ENCODE peak calls at places on chromosomes 13 and 19, in ten cellular contexts. One of them, this sample, is unnamed.

GRCh38 chr19:1408300-1409203 is 1.2 kb downstream of the DAZAP1 start:
- DNase-seq in tibial artery: no peak
- DNase-seq in thoracic aorta: no peak
- DNase-seq in IMR-90: peak; percentile 50
- DNase-seq in breast epithelium: no peak
- DNase-seq in body of pancreas: peak; percentile 59
- DNase-seq in left lung: peak; percentile 89
- DNase-seq in suprapubic skin: no peak
- DNase-seq in colonic mucosa: peak; percentile 50
- DNase-seq in BE2C: no peak
- DNase-seq in this sample: peak; percentile 90

GRCh38 chr13:25371608-25372274 is at the start of gene ATP8A2:
- DNase-seq in tibial artery: no peak
- DNase-seq in thoracic aorta: no peak
- DNase-seq in IMR-90: no peak
- DNase-seq in breast epithelium: no peak
- DNase-seq in body of pancreas: no peak
- DNase-seq in left lung: no peak
- DNase-seq in suprapubic skin: no peak
- DNase-seq in colonic mucosa: no peak
- DNase-seq in BE2C: peak; percentile 21
- DNase-seq in this sample: no peak

GRCh38 chr19:39203372-39204341 is at the start of gene SYCN:
- DNase-seq in tibial artery: no peak
- DNase-seq in thoracic aorta: no peak
- DNase-seq in IMR-90: no peak
- DNase-seq in breast epithelium: no peak
- DNase-seq in body of pancreas: peak; percentile 89
- DNase-seq in left lung: no peak
- DNase-seq in suprapubic skin: no peak
- DNase-seq in colonic mucosa: no peak
- DNase-seq in BE2C: no peak
- DNase-seq in this sample: no peak

GRCh38 chr13:20796791-20797513 is 23.2 kb upstream of the EEF1AKMT1 start:
- DNase-seq in tibial artery: no peak
- DNase-seq in thoracic aorta: no peak
- DNase-seq in IMR-90: peak; percentile 39
- DNase-seq in breast epithelium: no peak
- DNase-seq in body of pancreas: no peak
- DNase-seq in left lung: no peak
- DNase-seq in suprapubic skin: no peak
- DNase-seq in colonic mucosa: no peak
- DNase-seq in BE2C: no peak
- DNase-seq in this sample: no peak

GRCh38 chr13:67438465-67438864 is 208.3 kb upstream of the PCDH9 start:
- DNase-seq in tibial artery: no peak
- DNase-seq in thoracic aorta: no peak
- DNase-seq in IMR-90: no peak
- DNase-seq in breast epithelium: no peak
- DNase-seq in body of pancreas: no peak
- DNase-seq in left lung: no peak
- DNase-seq in suprapubic skin: no peak
- DNase-seq in colonic mucosa: no peak
- DNase-seq in BE2C: peak; percentile 16
- DNase-seq in this sample: no peak

GRCh38 chr19:31674503-31675186 is 325.4 kb upstream of the TSHZ3 start:
- DNase-seq in tibial artery: no peak
- DNase-seq in thoracic aorta: no peak
- DNase-seq in IMR-90: peak; percentile 47
- DNase-seq in breast epithelium: no peak
- DNase-seq in body of pancreas: no peak
- DNase-seq in left lung: no peak
- DNase-seq in suprapubic skin: no peak
- DNase-seq in colonic mucosa: no peak
- DNase-seq in BE2C: no peak
- DNase-seq in this sample: no peak

GRCh38 chr13:61777902-61778301 is 362.3 kb upstream of the PCDH20 start:
- DNase-seq in tibial artery: no peak
- DNase-seq in thoracic aorta: no peak
- DNase-seq in IMR-90: no peak
- DNase-seq in breast epithelium: no peak
- DNase-seq in body of pancreas: no peak
- DNase-seq in left lung: no peak
- DNase-seq in suprapubic skin: no peak
- DNase-seq in colonic mucosa: no peak
- DNase-seq in BE2C: no peak
- DNase-seq in this sample: no peak

GRCh38 chr19:34171877-34172660 is at the start of gene LSM14A:
- DNase-seq in tibial artery: peak; percentile 96
- DNase-seq in thoracic aorta: peak; percentile 68
- DNase-seq in IMR-90: peak; percentile 89
- DNase-seq in breast epithelium: peak; percentile 92
- DNase-seq in body of pancreas: peak; percentile 93
- DNase-seq in left lung: peak; percentile 97
- DNase-seq in suprapubic skin: peak; percentile 95
- DNase-seq in colonic mucosa: peak; percentile 90
- DNase-seq in BE2C: peak; percentile 95
- DNase-seq in this sample: peak; percentile 97

GRCh38 chr13:99646866-99647592 is 145.8 kb downstream of the TM9SF2 start:
- DNase-seq in tibial artery: no peak
- DNase-seq in thoracic aorta: no peak
- DNase-seq in IMR-90: no peak
- DNase-seq in breast epithelium: no peak
- DNase-seq in body of pancreas: no peak
- DNase-seq in left lung: no peak
- DNase-seq in suprapubic skin: no peak
- DNase-seq in colonic mucosa: peak; percentile 14
- DNase-seq in BE2C: no peak
- DNase-seq in this sample: no peak

GRCh38 chr13:93690139-93690538 is 463.5 kb downstream of the GPC6 start:
- DNase-seq in tibial artery: no peak
- DNase-seq in thoracic aorta: no peak
- DNase-seq in IMR-90: peak; percentile 46
- DNase-seq in breast epithelium: no peak
- DNase-seq in body of pancreas: no peak
- DNase-seq in left lung: no peak
- DNase-seq in suprapubic skin: no peak
- DNase-seq in colonic mucosa: no peak
- DNase-seq in BE2C: no peak
- DNase-seq in this sample: no peak

GRCh38 chr13:30479154-30479553 is 13.4 kb upstream of the HMGB1 start:
- DNase-seq in tibial artery: no peak
- DNase-seq in thoracic aorta: no peak
- DNase-seq in IMR-90: no peak
- DNase-seq in breast epithelium: no peak
- DNase-seq in body of pancreas: no peak
- DNase-seq in left lung: no peak
- DNase-seq in suprapubic skin: no peak
- DNase-seq in colonic mucosa: no peak
- DNase-seq in BE2C: no peak
- DNase-seq in this sample: no peak

GRCh38 chr13:66225071-66225470 is 1005.1 kb downstream of the PCDH9 start:
- DNase-seq in tibial artery: no peak
- DNase-seq in thoracic aorta: no peak
- DNase-seq in IMR-90: no peak
- DNase-seq in breast epithelium: no peak
- DNase-seq in body of pancreas: no peak
- DNase-seq in left lung: no peak
- DNase-seq in suprapubic skin: no peak
- DNase-seq in colonic mucosa: no peak
- DNase-seq in BE2C: no peak
- DNase-seq in this sample: no peak

DNA sequence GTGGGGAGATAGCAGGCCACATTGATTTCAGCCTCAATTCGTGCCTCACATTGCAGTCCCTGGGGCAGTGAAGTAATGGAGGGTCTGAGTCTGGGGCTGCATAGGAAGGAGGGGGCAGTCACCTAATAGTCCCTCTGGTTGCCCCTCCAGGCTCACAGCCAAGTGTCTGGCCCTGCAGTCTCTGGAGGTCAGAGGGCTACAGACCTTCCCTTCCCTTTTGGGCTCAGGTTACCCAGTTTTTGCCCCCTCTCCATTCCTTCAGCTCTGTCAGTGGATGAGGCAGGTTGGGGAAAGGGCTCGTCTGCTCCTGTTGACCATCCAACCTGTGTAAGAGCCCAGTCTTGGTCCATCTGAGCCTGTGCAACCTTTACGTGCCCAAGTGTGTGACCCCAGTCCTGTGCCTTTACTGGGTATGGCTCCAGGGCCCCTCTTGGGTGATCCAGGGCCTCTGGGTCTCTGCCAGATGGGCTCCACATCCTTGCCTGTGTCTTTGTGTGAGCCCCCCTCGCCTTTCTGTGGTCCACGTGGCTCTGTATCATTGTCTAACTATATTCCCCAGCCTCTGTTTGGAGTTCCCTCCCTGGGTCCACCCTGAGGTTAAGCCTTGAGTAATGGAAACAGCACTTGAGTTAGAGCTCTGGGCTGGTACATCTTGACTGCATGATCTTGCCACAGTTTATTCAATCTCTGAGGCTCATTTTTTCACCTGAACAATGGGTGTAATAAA is 13.1 kb downstream of the CIC start:
- DNase-seq in tibial artery: peak; percentile 72
- DNase-seq in thoracic aorta: no peak
- DNase-seq in IMR-90: peak; percentile 34
- DNase-seq in breast epithelium: no peak
- DNase-seq in body of pancreas: peak; percentile 28
- DNase-seq in left lung: no peak
- DNase-seq in suprapubic skin: no peak
- DNase-seq in colonic mucosa: no peak
- DNase-seq in BE2C: peak; percentile 20
- DNase-seq in this sample: peak; percentile 81
- H3K4me1 ChIP-seq in tibial artery: peaks cover 78% of the 10 kb centered on the region
- H3K4me1 ChIP-seq in thoracic aorta: peaks cover 55% of the 10 kb centered on the region
- H3K4me1 ChIP-seq in IMR-90: peaks cover 60% of the 10 kb centered on the region
- H3K4me1 ChIP-seq in breast epithelium: peaks cover 17% of the 10 kb centered on the region
- H3K4me1 ChIP-seq in body of pancreas: peaks cover 79% of the 10 kb centered on the region
- H3K4me1 ChIP-seq in left lung: peaks cover 63% of the 10 kb centered on the region
- H3K4me1 ChIP-seq in suprapubic skin: peaks cover 89% of the 10 kb centered on the region
- H3K4me1 ChIP-seq in colonic mucosa: peaks cover 42% of the 10 kb centered on the region
- H3K4me1 ChIP-seq in BE2C: peaks cover 46% of the 10 kb centered on the region
- H3K4me1 ChIP-seq in this sample: peaks cover 60% of the 10 kb centered on the region

GRCh38 chr13:84844473-84844872 is 954.7 kb downstream of the SLITRK6 start:
- DNase-seq in tibial artery: no peak
- DNase-seq in thoracic aorta: no peak
- DNase-seq in IMR-90: no peak
- DNase-seq in breast epithelium: no peak
- DNase-seq in body of pancreas: no peak
- DNase-seq in left lung: no peak
- DNase-seq in suprapubic skin: no peak
- DNase-seq in colonic mucosa: no peak
- DNase-seq in BE2C: no peak
- DNase-seq in this sample: no peak
- TF ChIP-seq CTCF in tibial artery: no peak
- TF ChIP-seq CTCF in thoracic aorta: no peak
- TF ChIP-seq CTCF in IMR-90: no peak
- TF ChIP-seq CTCF in breast epithelium: no peak
- TF ChIP-seq CTCF in body of pancreas: no peak
- TF ChIP-seq CTCF in left lung: no peak
- TF ChIP-seq CTCF in suprapubic skin: no peak
- TF ChIP-seq CTCF in colonic mucosa: no peak
- TF ChIP-seq CTCF in BE2C: peak; percentile 67
- TF ChIP-seq CTCF in this sample: no peak

GRCh38 chr19:18281082-18282020 is at the start of gene JUND:
- DNase-seq in tibial artery: peak; percentile 99
- DNase-seq in thoracic aorta: peak; percentile 91
- DNase-seq in IMR-90: peak; percentile 98
- DNase-seq in breast epithelium: peak; percentile 97
- DNase-seq in body of pancreas: peak; percentile 99
- DNase-seq in left lung: peak; percentile 99
- DNase-seq in suprapubic skin: peak; percentile 99
- DNase-seq in colonic mucosa: peak; percentile 96
- DNase-seq in BE2C: peak; percentile 99
- DNase-seq in this sample: peak; percentile 99

GRCh38 chr19:18279266-18279515 is 2.2 kb downstream of the JUND start:
- DNase-seq in tibial artery: no peak
- DNase-seq in thoracic aorta: no peak
- DNase-seq in IMR-90: no peak
- DNase-seq in breast epithelium: no peak
- DNase-seq in body of pancreas: no peak
- DNase-seq in left lung: no peak
- DNase-seq in suprapubic skin: no peak
- DNase-seq in colonic mucosa: no peak
- DNase-seq in BE2C: no peak
- DNase-seq in this sample: no peak

GRCh38 chr19:18279516-18280246 is 1.7 kb downstream of the JUND start:
- DNase-seq in tibial artery: peak; percentile 97
- DNase-seq in thoracic aorta: peak; percentile 83
- DNase-seq in IMR-90: peak; percentile 92
- DNase-seq in breast epithelium: peak; percentile 91
- DNase-seq in body of pancreas: peak; percentile 92
- DNase-seq in left lung: peak; percentile 97
- DNase-seq in suprapubic skin: peak; percentile 94
- DNase-seq in colonic mucosa: peak; percentile 94
- DNase-seq in BE2C: peak; percentile 94
- DNase-seq in this sample: peak; percentile 98

GRCh38 chr19:18282021-18282787 is 782 bp upstream of the JUND start:
- DNase-seq in tibial artery: peak; percentile 85
- DNase-seq in thoracic aorta: peak; percentile 77
- DNase-seq in IMR-90: no peak
- DNase-seq in breast epithelium: no peak
- DNase-seq in body of pancreas: no peak
- DNase-seq in left lung: peak; percentile 81
- DNase-seq in suprapubic skin: no peak
- DNase-seq in colonic mucosa: peak; percentile 57
- DNase-seq in BE2C: no peak
- DNase-seq in this sample: peak; percentile 88

GRCh38 chr19:18280247-18281081 is 958 bp downstream of the JUND start:
- DNase-seq in tibial artery: peak; percentile 94
- DNase-seq in thoracic aorta: no peak
- DNase-seq in IMR-90: peak; percentile 69
- DNase-seq in breast epithelium: peak; percentile 78
- DNase-seq in body of pancreas: peak; percentile 85
- DNase-seq in left lung: peak; percentile 95
- DNase-seq in suprapubic skin: peak; percentile 93
- DNase-seq in colonic mucosa: peak; percentile 81
- DNase-seq in BE2C: peak; percentile 84
- DNase-seq in this sample: peak; percentile 98
- H3K4me1 ChIP-seq in tibial artery: peaks cover 34% of the 10 kb centered on the region
- H3K4me1 ChIP-seq in thoracic aorta: peaks cover 37% of the 10 kb centered on the region
- H3K4me1 ChIP-seq in IMR-90: peaks cover 18% of the 10 kb centered on the region
- H3K4me1 ChIP-seq in breast epithelium: peaks cover 4% of the 10 kb centered on the region
- H3K4me1 ChIP-seq in body of pancreas: peaks cover 49% of the 10 kb centered on the region
- H3K4me1 ChIP-seq in left lung: peaks cover 33% of the 10 kb centered on the region
- H3K4me1 ChIP-seq in suprapubic skin: peaks cover 59% of the 10 kb centered on the region
- H3K4me1 ChIP-seq in colonic mucosa: peaks cover 25% of the 10 kb centered on the region
- H3K4me1 ChIP-seq in BE2C: peaks cover 9% of the 10 kb centered on the region
- H3K4me1 ChIP-seq in this sample: peaks cover 37% of the 10 kb centered on the region

DNA sequence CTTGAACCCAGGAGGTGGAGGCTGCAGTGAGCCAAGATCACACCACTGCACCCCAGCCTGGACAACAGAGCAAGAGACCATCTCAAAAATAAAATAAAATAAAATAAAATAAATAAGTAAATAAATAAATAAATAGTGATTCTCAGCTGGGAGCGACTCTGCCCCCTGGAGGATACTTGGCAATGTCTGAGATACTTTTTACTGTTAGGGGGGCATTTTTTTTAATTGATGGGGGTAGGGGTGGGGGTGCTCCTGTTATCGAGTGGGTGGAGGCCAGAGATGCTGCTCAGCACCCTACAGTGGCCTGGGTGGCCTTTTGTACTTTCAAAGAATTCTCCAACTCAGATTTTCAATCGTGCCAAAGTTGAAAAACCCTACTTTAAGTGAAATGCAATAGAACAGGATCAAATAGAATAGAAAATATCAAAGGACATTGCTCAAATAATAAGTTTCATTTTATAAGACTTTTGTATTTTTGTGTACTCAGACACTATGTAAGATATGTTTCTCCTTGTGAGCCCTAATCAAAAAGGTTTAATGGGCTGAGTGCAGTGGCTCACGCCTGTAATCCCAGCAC is 7.1 kb upstream of the CLPP start:
- DNase-seq in tibial artery: no peak
- DNase-seq in thoracic aorta: no peak
- DNase-seq in IMR-90: no peak
- DNase-seq in breast epithelium: no peak
- DNase-seq in body of pancreas: no peak
- DNase-seq in left lung: peak; percentile 1
- DNase-seq in suprapubic skin: no peak
- DNase-seq in colonic mucosa: no peak
- DNase-seq in BE2C: no peak
- DNase-seq in this sample: no peak
- TF ChIP-seq CTCF in tibial artery: peak; percentile 39
- TF ChIP-seq CTCF in thoracic aorta: peak; percentile 41
- TF ChIP-seq CTCF in IMR-90: peak; percentile 54
- TF ChIP-seq CTCF in breast epithelium: peak; percentile 23
- TF ChIP-seq CTCF in body of pancreas: peak; percentile 11
- TF ChIP-seq CTCF in left lung: peak; percentile 10
- TF ChIP-seq CTCF in suprapubic skin: no peak
- TF ChIP-seq CTCF in colonic mucosa: no peak
- TF ChIP-seq CTCF in BE2C: peak; percentile 38
- TF ChIP-seq CTCF in this sample: peak; percentile 36

This sample was measured in spleen.